ENCODE peak calls at places on chromosomes 12 and 14, in four cellular contexts. F is stimulated activated CD4-positive, alpha-beta T cell treated with anti-CD3 and anti-CD28 coated beads, Interleukin-15, amount 100 ng/mL, for 24 hours; G is mesenchymal stem cell; V is lung microvascular endothelial cell. B is an unnamed sample.

GRCh38 chr14:94113908-94114588 is 3.5 kb downstream of the IFI27 start:
- DNase-seq in G (no peak), V (peak), F (no peak), B (no peak)

GRCh38 chr14:46322730-46323425 is 328.7 kb downstream of the RPL10L start:
- DNase-seq in F (no peak), G (peak), V (no peak), B (no peak)

GRCh38 chr12:124684971-124685688 is 117.7 kb upstream of the NCOR2 start:
- DNase-seq in F (peak), G (peak), V (no peak), B (no peak)

GRCh38 chr12:58670623-58671022 is 249.7 kb downstream of the LRIG3 start:
- DNase-seq in F (no peak), G (no peak), V (no peak), B (no peak)

GRCh38 chr12:53991077-53991460 is 6.1 kb downstream of the HOXC10 start:
- DNase-seq in F (no peak), G (no peak), V (no peak), B (no peak)

GRCh38 chr12:27693403-27693802 is 2.8 kb upstream of the REP15 start:
- DNase-seq in F (no peak), G (no peak), V (no peak), B (no peak)

GRCh38 chr14:29735459-29735858 is 192.2 kb downstream of the PRKD1 start:
- DNase-seq in G (no peak), V (no peak), F (no peak), B (no peak)

GRCh38 chr12:108495054-108495453 is 20.0 kb upstream of the FICD start:
- DNase-seq in G (peak), F (peak), V (peak), B (peak)

GRCh38 chr12:3122841-3123678 is 45.9 kb downstream of the TSPAN9 start:
- DNase-seq in V (peak), F (no peak), G (peak), B (no peak)